ENCODE peak calls at places on chromosome 1, in seven cellular contexts. A, K, Q, C, I, Z and E are unnamed samples.

GRCh38 chr1:203059485-203059884 is 26.3 kb downstream of the MYOG start:
- DNase-seq in A (no peak), K (no peak), Q (no peak), C (no peak), I (no peak), Z (no peak), E (no peak)

GRCh38 chr1:26119892-26120608 is 8.4 kb downstream of the PDIK1L start:
- DNase-seq in A (no peak), K (no peak), Q (no peak), C (no peak), I (no peak), Z (no peak), E (no peak)

GRCh38 chr1:110616587-110616986 is 10.4 kb upstream of the KCNA2 start:
- DNase-seq in A (no peak), K (no peak), Q (peak), C (no peak), I (no peak), Z (no peak), E (no peak)

GRCh38 chr1:204296431-204296988 is 63.2 kb downstream of the PLEKHA6 start:
- DNase-seq in A (no peak), K (peak), Q (no peak), C (no peak), I (no peak), Z (no peak), E (no peak)

GRCh38 chr1:220420700-220421099 is 107.2 kb upstream of the MARK1 start:
- DNase-seq in A (no peak), K (no peak), Q (no peak), C (no peak), I (no peak), Z (no peak), E (no peak)

GRCh38 chr1:178412400-178412770 is 84.4 kb downstream of the CLEC20A start:
- DNase-seq in A (no peak), K (no peak), Q (no peak), C (no peak), I (no peak), Z (no peak), E (no peak)

GRCh38 chr1:8560035-8560434 is 242.1 kb downstream of the SLC45A1 start:
- DNase-seq in A (no peak), K (no peak), Q (no peak), C (no peak), I (no peak), Z (no peak), E (no peak)

GRCh38 chr1:26165126-26165892 is 3.5 kb downstream of the C1orf232 start:
- DNase-seq in A (no peak), K (no peak), Q (no peak), C (no peak), I (no peak), Z (no peak), E (no peak)

GRCh38 chr1:21051177-21051576 is 125.5 kb downstream of the EIF4G3 start:
- DNase-seq in A (no peak), K (no peak), Q (no peak), C (no peak), I (no peak), Z (no peak), E (no peak)

GRCh38 chr1:56803561-56804156 is 15.5 kb downstream of the FYB2 start:
- DNase-seq in A (no peak), K (peak), Q (peak), C (peak), I (peak), Z (peak), E (no peak)

GRCh38 chr1:218365600-218365999 is 20.5 kb downstream of the TGFB2 start:
- DNase-seq in A (no peak), K (no peak), Q (no peak), C (no peak), I (peak), Z (no peak), E (peak)

GRCh38 chr1:21338568-21339401 is 48.5 kb upstream of the ECE1 start:
- DNase-seq in A (peak), K (no peak), Q (no peak), C (no peak), I (peak), Z (peak), E (peak)

GRCh38 chr1:46132529-46133180 is at the start of gene PIK3R3:
- DNase-seq in A (peak), K (peak), Q (peak), C (peak), I (peak), Z (peak), E (peak)

GRCh38 chr1:2800664-2801045 is 838 bp downstream of the TTC34 start:
- DNase-seq in A (no peak), K (no peak), Q (no peak), C (no peak), I (no peak), Z (no peak), E (peak)

GRCh38 chr1:22139066-22139594 is 3.8 kb downstream of the WNT4 start:
- DNase-seq in A (no peak), K (no peak), Q (no peak), C (no peak), I (no peak), Z (no peak), E (no peak)

GRCh38 chr1:220874201-220874655 is 5.0 kb upstream of the HLX start:
- DNase-seq in A (peak), K (peak), Q (peak), C (peak), I (no peak), Z (no peak), E (no peak)

GRCh38 chr1:235583511-235584001 is 66.0 kb downstream of the GNG4 start:
- DNase-seq in A (no peak), K (no peak), Q (no peak), C (no peak), I (no peak), Z (no peak), E (no peak)

GRCh38 chr1:208300084-208300770 is 56.0 kb upstream of the PLXNA2 start:
- DNase-seq in A (no peak), K (no peak), Q (no peak), C (no peak), I (peak), Z (peak), E (no peak)

GRCh38 chr1:100325415-100326324 is 26.6 kb upstream of the CDC14A start:
- DNase-seq in A (no peak), K (peak), Q (peak), C (no peak), I (no peak), Z (no peak), E (no peak)

GRCh38 chr1:197200468-197200899 is 54.0 kb upstream of the ASPM start:
- DNase-seq in A (no peak), K (peak), Q (no peak), C (no peak), I (no peak), Z (no peak), E (no peak)

GRCh38 chr1:32068891-32069590 is 3.7 kb upstream of the TMEM39B start:
- DNase-seq in A (no peak), K (peak), Q (no peak), C (no peak), I (no peak), Z (no peak), E (no peak)

GRCh38 chr1:20492751-20493150 is 6.7 kb upstream of the CAMK2N1 start:
- DNase-seq in A (no peak), K (no peak), Q (no peak), C (no peak), I (no peak), Z (no peak), E (no peak)

GRCh38 chr1:35539824-35540261 is 17.4 kb downstream of the KIAA0319L start:
- DNase-seq in A (no peak), K (no peak), Q (no peak), C (no peak), I (no peak), Z (no peak), E (no peak)

GRCh38 chr1:241610056-241610815 is 29.9 kb downstream of the CHML start:
- DNase-seq in A (no peak), K (no peak), Q (peak), C (no peak), I (no peak), Z (peak), E (no peak)

GRCh38 chr1:61337981-61338848 is 255.9 kb downstream of the NFIA start:
- DNase-seq in A (no peak), K (peak), Q (no peak), C (peak), I (peak), Z (peak), E (peak)

GRCh38 chr1:66197785-66198184 is 336.2 kb upstream of the SGIP1 start:
- DNase-seq in A (no peak), K (no peak), Q (no peak), C (no peak), I (no peak), Z (no peak), E (no peak)

GRCh38 chr1:47755368-47755990 is 241.7 kb downstream of the TRABD2B start:
- DNase-seq in A (no peak), K (peak), Q (peak), C (peak), I (no peak), Z (no peak), E (no peak)

GRCh38 chr1:231423648-231424047 is 1.6 kb upstream of the EGLN1 start:
- DNase-seq in A (no peak), K (no peak), Q (no peak), C (no peak), I (no peak), Z (no peak), E (no peak)
- TF ChIP-seq POLR2AphosphoS5 in A (no peak), K (no peak), Q (no peak), C (no peak), I (no peak), Z (no peak), E (no peak)

GRCh38 chr1:206921772-206922265 is at the start of gene FCMR:
- DNase-seq in A (no peak), K (no peak), Q (no peak), C (no peak), I (peak), Z (no peak), E (no peak)
- TF ChIP-seq POLR2AphosphoS5 in A (peak), K (no peak), Q (no peak), C (no peak), I (peak), Z (peak), E (no peak)

GRCh38 chr1:151542710-151543129 is 2.6 kb downstream of the TUFT1 start:
- DNase-seq in A (no peak), K (no peak), Q (no peak), C (no peak), I (no peak), Z (peak), E (peak)
- TF ChIP-seq POLR2AphosphoS5 in A (peak), K (no peak), Q (no peak), C (no peak), I (no peak), Z (peak), E (no peak)

DNA sequence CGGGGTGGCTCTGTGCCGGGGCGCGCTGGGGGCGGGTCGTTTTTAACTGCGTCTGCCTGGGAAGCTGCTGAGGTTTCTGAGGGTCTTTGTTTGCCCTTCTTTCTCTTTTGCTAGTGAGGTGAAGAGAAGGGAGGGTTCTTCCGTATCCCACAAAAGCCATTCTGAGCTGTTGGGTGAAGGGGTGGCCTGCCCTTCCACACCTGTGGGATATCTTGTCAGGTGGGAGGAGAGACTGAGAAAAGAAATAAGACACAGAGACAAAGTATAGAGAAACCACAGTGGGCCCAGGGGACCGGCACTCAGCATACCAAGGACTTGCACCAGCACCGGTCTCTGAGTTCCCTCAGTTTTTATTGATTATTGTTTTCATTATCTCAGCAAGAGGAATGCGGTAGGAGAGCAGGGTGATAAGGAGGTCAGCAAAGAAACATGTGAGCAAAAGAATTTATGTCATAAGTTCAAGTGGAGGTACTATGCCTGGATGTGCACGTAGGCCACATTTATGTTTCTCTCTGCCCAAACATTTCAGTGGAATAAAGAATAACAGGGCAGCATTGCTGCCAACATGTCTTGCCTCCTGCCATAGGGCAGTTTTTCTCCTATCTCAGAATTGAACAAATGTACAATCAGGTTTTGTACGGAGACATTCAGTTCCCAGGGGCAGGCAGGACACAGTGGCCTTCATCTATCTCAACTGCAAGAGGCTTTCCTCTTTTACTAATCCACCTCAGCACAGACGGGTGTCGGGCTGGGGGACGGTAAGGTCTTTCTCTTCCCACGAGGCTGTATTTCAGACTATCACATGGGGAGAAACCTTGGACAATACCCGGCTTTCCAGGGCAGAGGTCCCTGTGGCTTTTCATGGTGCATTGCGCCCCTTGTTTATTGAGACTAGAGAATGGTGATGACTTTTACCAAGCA is 966 bp downstream of the PGBD2 start:
- DNase-seq in A (no peak), K (peak), Q (no peak), C (no peak), I (no peak), Z (no peak), E (no peak)
- TF ChIP-seq POLR2AphosphoS5 in A (no peak), K (no peak), Q (no peak), C (no peak), I (no peak), Z (no peak), E (no peak)

DNA sequence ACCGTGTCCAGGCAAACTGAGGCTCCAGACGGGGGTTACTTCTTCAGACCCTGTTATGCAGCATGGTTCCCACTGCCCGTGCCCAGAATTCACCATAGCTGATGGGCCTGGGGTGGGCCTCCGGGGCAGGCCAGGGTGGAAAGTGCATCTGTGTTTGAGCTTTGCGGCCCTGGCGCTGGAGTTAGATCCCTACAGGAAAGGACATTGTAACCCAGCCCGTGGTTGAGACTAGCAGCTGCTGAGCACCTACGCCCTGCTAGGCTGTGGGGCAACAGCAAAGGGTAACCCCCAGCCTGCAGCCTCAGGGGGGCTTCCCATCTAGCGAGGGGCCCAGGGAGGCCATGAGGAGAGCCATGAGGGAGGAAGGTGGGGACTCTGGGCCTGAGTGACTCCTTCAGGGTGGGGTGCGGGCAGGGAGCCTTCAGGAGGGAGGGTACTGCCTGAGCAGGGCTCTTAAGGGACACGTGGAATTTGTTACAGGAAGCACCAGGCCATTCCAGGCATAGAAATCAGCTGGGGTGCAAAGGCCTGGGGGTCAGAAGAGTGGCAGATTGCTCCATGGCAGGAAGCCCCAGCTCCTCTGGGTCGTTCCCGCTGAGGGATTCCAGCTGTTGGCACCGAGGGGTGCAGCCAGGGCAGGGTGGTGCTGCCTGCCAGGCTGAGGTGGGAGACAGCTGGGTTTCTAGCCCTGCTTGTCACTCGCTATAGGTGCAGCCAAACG is 18.9 kb downstream of the TNFRSF1B start:
- DNase-seq in A (no peak), K (no peak), Q (no peak), C (no peak), I (no peak), Z (no peak), E (no peak)
- TF ChIP-seq POLR2AphosphoS5 in A (no peak), K (no peak), Q (no peak), C (no peak), I (peak), Z (no peak), E (no peak)

DNA sequence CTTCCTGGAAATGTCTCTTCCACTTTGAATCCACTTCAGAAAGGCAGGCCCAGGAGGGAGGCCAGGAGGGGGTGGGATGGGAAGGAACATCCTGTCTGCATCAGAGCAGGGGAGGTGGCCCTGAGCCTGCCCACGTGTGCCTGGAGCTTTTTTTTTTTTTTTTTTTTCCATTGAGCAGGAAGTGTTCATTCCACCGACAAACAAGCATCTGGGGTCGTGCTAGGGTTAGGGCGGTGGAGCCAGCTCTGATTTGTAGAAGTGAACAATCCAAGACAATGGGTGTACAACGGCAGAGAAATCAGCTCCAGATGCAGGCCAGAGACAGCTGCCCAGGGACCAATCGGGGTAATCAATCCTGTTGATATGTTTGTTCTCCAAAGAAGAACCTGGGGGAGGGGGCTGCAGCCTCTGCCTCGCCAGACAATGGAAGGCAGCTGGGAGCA is 93.3 kb downstream of the SSBP3 start:
- DNase-seq in A (no peak), K (peak), Q (no peak), C (no peak), I (no peak), Z (no peak), E (no peak)
- TF ChIP-seq POLR2AphosphoS5 in A (no peak), K (no peak), Q (no peak), C (no peak), I (peak), Z (peak), E (no peak)

GRCh38 chr1:244353572-244354091 is 98.1 kb downstream of the ADSS2 start:
- DNase-seq in A (peak), K (peak), Q (peak), C (peak), I (peak), Z (no peak), E (peak)
- TF ChIP-seq POLR2AphosphoS5 in A (peak), K (no peak), Q (peak), C (peak), I (peak), Z (no peak), E (no peak)

GRCh38 chr1:151047925-151048644 is 534 bp downstream of the C1orf56 start:
- DNase-seq in A (no peak), K (peak), Q (no peak), C (no peak), I (peak), Z (peak), E (peak)
- TF ChIP-seq POLR2AphosphoS5 in A (no peak), K (peak), Q (no peak), C (no peak), I (peak), Z (peak), E (peak)

DNA sequence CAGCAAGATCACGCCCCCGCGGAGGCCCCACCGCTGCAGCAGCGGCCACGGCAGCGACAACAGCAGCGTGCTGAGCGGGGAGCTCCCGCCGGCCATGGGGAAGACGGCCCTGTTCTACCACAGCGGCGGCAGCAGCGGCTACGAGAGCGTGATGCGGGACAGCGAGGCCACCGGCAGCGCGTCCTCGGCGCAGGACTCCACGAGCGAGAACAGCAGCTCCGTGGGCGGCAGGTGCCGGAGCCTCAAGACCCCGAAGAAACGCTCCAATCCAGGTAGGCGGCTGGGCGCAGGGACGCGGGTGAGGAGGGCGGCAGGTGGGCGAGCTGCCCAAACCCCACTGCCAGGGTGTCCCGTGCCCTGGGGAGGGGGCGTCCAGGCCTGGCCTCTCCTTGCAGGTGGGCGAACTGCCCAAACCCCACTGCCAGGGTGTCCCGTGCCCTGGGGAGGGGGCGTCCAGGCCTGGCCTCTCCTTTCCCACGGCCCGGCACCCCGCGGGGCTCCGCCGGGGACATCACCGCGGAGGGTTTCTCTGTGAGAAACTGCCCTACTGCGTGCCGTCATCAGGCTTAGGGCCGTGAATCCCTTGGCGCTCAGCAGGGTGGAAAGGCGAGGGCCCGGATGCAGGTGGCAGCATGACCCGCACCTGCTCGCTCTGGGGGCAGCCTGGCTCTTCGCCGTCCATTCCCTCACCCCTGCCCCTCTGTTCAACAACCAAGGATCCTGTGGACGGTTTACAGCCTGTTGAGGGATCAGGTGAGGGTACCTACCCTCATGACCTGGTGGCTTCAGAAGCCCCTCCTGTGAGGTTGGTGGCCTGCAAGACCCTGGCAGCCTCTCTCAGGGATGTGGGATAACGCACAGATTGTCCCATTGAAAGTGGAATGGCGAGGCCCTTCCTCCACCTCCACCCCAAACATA is 534.0 kb downstream of the KIF26B start:
- DNase-seq in A (no peak), K (no peak), Q (no peak), C (no peak), I (no peak), Z (no peak), E (no peak)
- TF ChIP-seq POLR2AphosphoS5 in A (no peak), K (no peak), Q (no peak), C (no peak), I (no peak), Z (no peak), E (no peak)